ENCODE peak calls at places on chromosomes 13 and 19, in four cellular contexts. One of them, this sample, is unnamed.

GRCh38 chr19:44579663-44580365 is 33.5 kb upstream of the IGSF23 start:
- DNase-seq in heart right ventricle: no peak
- DNase-seq in hepatic stellate cell: no peak
- DNase-seq in COR-L47: no peak
- DNase-seq in this sample: no peak

GRCh38 chr19:2758601-2759313 is 18.9 kb upstream of the SLC39A3 start:
- DNase-seq in heart right ventricle: no peak
- DNase-seq in hepatic stellate cell: no peak
- DNase-seq in COR-L47: no peak
- DNase-seq in this sample: no peak

GRCh38 chr19:13959962-13960862 is 7.9 kb downstream of the DCAF15 start:
- DNase-seq in heart right ventricle: no peak
- DNase-seq in hepatic stellate cell: no peak
- DNase-seq in COR-L47: no peak
- DNase-seq in this sample: no peak

GRCh38 chr19:50861496-50862286 is 7.0 kb downstream of the KLK3 start:
- DNase-seq in heart right ventricle: no peak
- DNase-seq in hepatic stellate cell: no peak
- DNase-seq in COR-L47: no peak
- DNase-seq in this sample: no peak

GRCh38 chr19:41740415-41741243 is 14.7 kb upstream of the CEACAM6 start:
- DNase-seq in heart right ventricle: no peak
- DNase-seq in hepatic stellate cell: no peak
- DNase-seq in COR-L47: no peak
- DNase-seq in this sample: no peak

GRCh38 chr19:10717054-10717355 is 874 bp upstream of the DNM2 start:
- DNase-seq in heart right ventricle: no peak
- DNase-seq in hepatic stellate cell: no peak
- DNase-seq in COR-L47: no peak
- DNase-seq in this sample: no peak

GRCh38 chr13:40668335-40668734 is 1.9 kb upstream of the FOXO1 start:
- DNase-seq in heart right ventricle: peak
- DNase-seq in hepatic stellate cell: peak
- DNase-seq in COR-L47: no peak
- DNase-seq in this sample: no peak

GRCh38 chr19:27911122-27911898 is 1301.6 kb downstream of the UQCRFS1 start:
- DNase-seq in heart right ventricle: no peak
- DNase-seq in hepatic stellate cell: no peak
- DNase-seq in COR-L47: no peak
- DNase-seq in this sample: no peak

GRCh38 chr13:114097893-114098688 is 34.3 kb downstream of the RASA3 start:
- DNase-seq in heart right ventricle: peak
- DNase-seq in hepatic stellate cell: no peak
- DNase-seq in COR-L47: no peak
- DNase-seq in this sample: no peak

GRCh38 chr19:33303791-33304759 is 1.7 kb upstream of the CEBPA start:
- DNase-seq in heart right ventricle: no peak
- DNase-seq in hepatic stellate cell: peak
- DNase-seq in COR-L47: no peak
- DNase-seq in this sample: no peak

GRCh38 chr19:36377541-36378178 is 1.3 kb downstream of the ZFP14 start:
- DNase-seq in heart right ventricle: no peak
- DNase-seq in hepatic stellate cell: peak
- DNase-seq in COR-L47: no peak
- DNase-seq in this sample: no peak

GRCh38 chr13:40024962-40025714 is 369.7 kb downstream of the COG6 start:
- DNase-seq in heart right ventricle: no peak
- DNase-seq in hepatic stellate cell: no peak
- DNase-seq in COR-L47: no peak
- DNase-seq in this sample: no peak

GRCh38 chr13:90238433-90238832 is 1109.1 kb upstream of the MIR17HG start:
- DNase-seq in heart right ventricle: no peak
- DNase-seq in hepatic stellate cell: no peak
- DNase-seq in COR-L47: no peak
- DNase-seq in this sample: no peak

GRCh38 chr13:98792321-98792720 is 39.8 kb upstream of the SLC15A1 start:
- DNase-seq in heart right ventricle: no peak
- DNase-seq in hepatic stellate cell: no peak
- DNase-seq in COR-L47: no peak
- DNase-seq in this sample: no peak

GRCh38 chr13:45121421-45121820 is 1.1 kb downstream of the GTF2F2 start:
- DNase-seq in heart right ventricle: no peak
- DNase-seq in hepatic stellate cell: peak
- DNase-seq in COR-L47: no peak
- DNase-seq in this sample: no peak

GRCh38 chr13:113083402-113084061 is 22.1 kb upstream of the F7 start:
- DNase-seq in heart right ventricle: peak
- DNase-seq in hepatic stellate cell: no peak
- DNase-seq in COR-L47: no peak
- DNase-seq in this sample: peak

GRCh38 chr13:24878340-24878739 is 114.4 kb downstream of the RNF17 start:
- DNase-seq in heart right ventricle: no peak
- DNase-seq in hepatic stellate cell: no peak
- DNase-seq in COR-L47: no peak
- DNase-seq in this sample: no peak

GRCh38 chr13:21243045-21243842 is 66.8 kb downstream of the MRPL57 start:
- DNase-seq in heart right ventricle: no peak
- DNase-seq in hepatic stellate cell: no peak
- DNase-seq in COR-L47: peak
- DNase-seq in this sample: peak

GRCh38 chr13:51998723-51999471 is 12.4 kb downstream of the ATP7B start:
- DNase-seq in heart right ventricle: no peak
- DNase-seq in hepatic stellate cell: no peak
- DNase-seq in COR-L47: no peak
- DNase-seq in this sample: no peak

GRCh38 chr13:102309110-102309509 is 92.7 kb downstream of the FGF14 start:
- DNase-seq in heart right ventricle: no peak
- DNase-seq in hepatic stellate cell: no peak
- DNase-seq in COR-L47: no peak
- DNase-seq in this sample: peak

GRCh38 chr19:44648536-44649370 is 5.0 kb downstream of the PVR start:
- DNase-seq in heart right ventricle: no peak
- DNase-seq in hepatic stellate cell: peak
- DNase-seq in COR-L47: no peak
- DNase-seq in this sample: no peak

This sample was measured in NCI-H345.